ENCODE peak calls at places on chromosomes 1 and 21, in nine cellular contexts. Q, N, C, X, G, O, W, D and F are unnamed samples.

GRCh38 chr1:5976726-5977493 is 15.3 kb downstream of the NPHP4 start:
- DNase-seq in O (no peak), G (no peak), N (no peak), X (no peak), Q (no peak), C (no peak), D (no peak), W (no peak), F (no peak)

GRCh38 chr1:174217787-174218574 is 58.7 kb downstream of the RABGAP1L start:
- DNase-seq in G (no peak), C (no peak), W (no peak), D (no peak), X (no peak), Q (peak), O (peak), N (peak), F (peak)

GRCh38 chr21:45965084-45965826 is 16.3 kb upstream of the COL6A1 start:
- DNase-seq in D (no peak), W (no peak), N (no peak), G (no peak), O (no peak), Q (no peak), C (no peak), X (no peak), F (no peak)

GRCh38 chr1:229234870-229235472 is 35.9 kb upstream of the RAB4A start:
- DNase-seq in Q (no peak), W (no peak), C (no peak), D (no peak), X (no peak), O (no peak), G (no peak), N (no peak), F (no peak)

GRCh38 chr1:110035236-110035752 is 870 bp downstream of the STRIP1 start:
- DNase-seq in D (no peak), O (no peak), C (no peak), W (no peak), Q (peak), N (peak), G (peak), X (no peak), F (no peak)

GRCh38 chr1:43327549-43328292 is 9.9 kb upstream of the MPL start:
- DNase-seq in Q (peak), D (no peak), C (no peak), W (no peak), N (peak), G (no peak), O (no peak), X (no peak), F (peak)

GRCh38 chr1:227728892-227729143 is 6.3 kb downstream of the JMJD4 start:
- DNase-seq in O (no peak), D (no peak), Q (no peak), W (no peak), N (no peak), C (no peak), X (no peak), G (no peak), F (no peak)

GRCh38 chr1:109643385-109644230 is 12.3 kb upstream of the GSTM4 start:
- DNase-seq in X (no peak), W (peak), C (peak), D (peak), O (peak), N (peak), G (peak), Q (peak), F (peak)